ENCODE peak calls at places on chromosome 3, in eight cellular contexts. V is NK-92 treated with Interleukin-12 subunit alpha and Interleukin-12 subunit beta, amount 100 ng/mL, for 24 hours; S is mucosa of gallbladder; L is HEK293T; R is AG04450; C is CD8-positive, alpha-beta memory T cell; A is HFFc6; F is pancreas. W is an unnamed sample.

GRCh38 chr3:21995079-21995607 is 244.1 kb upstream of the ZNF385D start:
- DNase-seq in V (no peak), S (no peak), L (no peak), R (no peak), C (no peak), A (no peak), F (peak), W (no peak)

GRCh38 chr3:66428733-66429132 is 72.1 kb downstream of the LRIG1 start:
- DNase-seq in V (no peak), S (peak), L (no peak), R (peak), C (no peak), A (peak), F (peak), W (peak)

GRCh38 chr3:142947799-142948575 is 15.5 kb downstream of the PAQR9 start:
- DNase-seq in V (no peak), S (no peak), L (no peak), R (no peak), C (no peak), A (no peak), F (no peak), W (no peak)

GRCh38 chr3:15500107-15500724 is 21.3 kb downstream of the COLQ start:
- DNase-seq in V (no peak), S (no peak), L (no peak), R (no peak), C (no peak), A (no peak), F (no peak), W (no peak)

GRCh38 chr3:16319307-16319706 is 54.3 kb downstream of the OXNAD1 start:
- DNase-seq in V (no peak), S (peak), L (peak), R (no peak), C (peak), A (no peak), F (no peak), W (no peak)

GRCh38 chr3:10315101-10315500 is 5.8 kb downstream of the SEC13 start:
- DNase-seq in V (no peak), S (no peak), L (no peak), R (no peak), C (no peak), A (no peak), F (no peak), W (no peak)

GRCh38 chr3:50289130-50289529 is 3.1 kb downstream of the IFRD2 start:
- DNase-seq in V (no peak), S (no peak), L (no peak), R (no peak), C (no peak), A (no peak), F (peak), W (no peak)

GRCh38 chr3:242986-243706 is 46.6 kb downstream of the CHL1 start:
- DNase-seq in V (no peak), S (no peak), L (no peak), R (peak), C (no peak), A (no peak), F (no peak), W (no peak)

GRCh38 chr3:154862265-154862664 is 217.9 kb upstream of the MME start:
- DNase-seq in V (no peak), S (no peak), L (no peak), R (peak), C (no peak), A (no peak), F (no peak), W (peak)

GRCh38 chr3:125349556-125350165 is 25.5 kb downstream of the ZNF148 start:
- DNase-seq in V (no peak), S (no peak), L (no peak), R (no peak), C (no peak), A (no peak), F (no peak), W (no peak)

GRCh38 chr3:179100652-179101051 is 29.0 kb upstream of the ZMAT3 start:
- DNase-seq in V (no peak), S (no peak), L (no peak), R (no peak), C (no peak), A (peak), F (no peak), W (no peak)

GRCh38 chr3:54321515-54321914 is 199.2 kb downstream of the CACNA2D3 start:
- DNase-seq in V (no peak), S (peak), L (no peak), R (no peak), C (no peak), A (no peak), F (no peak), W (no peak)

GRCh38 chr3:149702691-149703426 is 45.0 kb upstream of the WWTR1 start:
- DNase-seq in V (no peak), S (no peak), L (no peak), R (peak), C (no peak), A (peak), F (no peak), W (peak)

GRCh38 chr3:126208618-126209256 is 28.4 kb upstream of the ALDH1L1 start:
- DNase-seq in V (no peak), S (peak), L (no peak), R (peak), C (no peak), A (peak), F (peak), W (peak)

GRCh38 chr3:125990253-125990970 is 21.4 kb downstream of the ROPN1B start:
- DNase-seq in V (peak), S (peak), L (peak), R (peak), C (peak), A (peak), F (peak), W (no peak)

GRCh38 chr3:197949191-197949766 is 711 bp upstream of the RPL35A start:
- DNase-seq in V (no peak), S (no peak), L (no peak), R (no peak), C (no peak), A (no peak), F (no peak), W (no peak)

GRCh38 chr3:180804871-180805430 is 107.5 kb upstream of the FXR1 start:
- DNase-seq in V (no peak), S (no peak), L (peak), R (no peak), C (no peak), A (peak), F (no peak), W (no peak)

GRCh38 chr3:176352716-176353334 is 844.5 kb downstream of the TBL1XR1 start:
- DNase-seq in V (no peak), S (no peak), L (no peak), R (no peak), C (no peak), A (no peak), F (no peak), W (no peak)

GRCh38 chr3:32258869-32259268 is 20.4 kb downstream of the CMTM8 start:
- DNase-seq in V (no peak), S (no peak), L (no peak), R (no peak), C (no peak), A (no peak), F (no peak), W (no peak)

GRCh38 chr3:185680216-185680615 is 94.1 kb downstream of the SENP2 start:
- DNase-seq in V (no peak), S (no peak), L (no peak), R (no peak), C (no peak), A (no peak), F (no peak), W (no peak)

GRCh38 chr3:135516143-135516542 is 449.4 kb upstream of the PPP2R3A start:
- DNase-seq in V (no peak), S (no peak), L (peak), R (no peak), C (no peak), A (peak), F (no peak), W (no peak)

GRCh38 chr3:119524931-119525662 is 26.8 kb downstream of the TIMMDC1 start:
- DNase-seq in V (no peak), S (no peak), L (no peak), R (no peak), C (no peak), A (peak), F (no peak), W (no peak)

GRCh38 chr3:8541486-8541885 is 39.9 kb downstream of the LMCD1 start:
- DNase-seq in V (no peak), S (no peak), L (no peak), R (no peak), C (no peak), A (no peak), F (no peak), W (no peak)

GRCh38 chr3:169363318-169363717 is 300.2 kb downstream of the MECOM start:
- DNase-seq in V (no peak), S (no peak), L (no peak), R (no peak), C (no peak), A (no peak), F (no peak), W (no peak)

GRCh38 chr3:65999606-66000005 is 39.1 kb downstream of the MAGI1 start:
- DNase-seq in V (no peak), S (no peak), L (no peak), R (no peak), C (no peak), A (no peak), F (no peak), W (no peak)

GRCh38 chr3:122921791-122922651 is 105.5 kb downstream of the SEMA5B start:
- DNase-seq in V (no peak), S (no peak), L (peak), R (no peak), C (no peak), A (no peak), F (peak), W (no peak)

GRCh38 chr3:150110097-150110496 is 139.4 kb upstream of the PFN2 start:
- DNase-seq in V (no peak), S (no peak), L (no peak), R (no peak), C (no peak), A (no peak), F (no peak), W (no peak)

GRCh38 chr3:136974670-136975069 is 16.9 kb downstream of the IL20RB start:
- DNase-seq in V (no peak), S (no peak), L (no peak), R (no peak), C (no peak), A (no peak), F (no peak), W (no peak)

GRCh38 chr3:69791111-69791510 is 51.8 kb downstream of the MITF start:
- DNase-seq in V (no peak), S (peak), L (no peak), R (no peak), C (no peak), A (peak), F (no peak), W (no peak)

GRCh38 chr3:186825294-186825821 is 17.2 kb upstream of the ADIPOQ start:
- DNase-seq in V (no peak), S (no peak), L (no peak), R (peak), C (no peak), A (peak), F (peak), W (no peak)

GRCh38 chr3:5799421-5799820 is 611.9 kb downstream of the EDEM1 start:
- DNase-seq in V (no peak), S (no peak), L (no peak), R (no peak), C (no peak), A (no peak), F (no peak), W (no peak)

GRCh38 chr3:43620953-43621405 is 832 bp downstream of the ANO10 start:
- DNase-seq in V (no peak), S (peak), L (no peak), R (no peak), C (no peak), A (peak), F (no peak), W (no peak)

GRCh38 chr3:11238057-11238456 is 34.1 kb upstream of the ATG7 start:
- DNase-seq in V (no peak), S (no peak), L (no peak), R (peak), C (no peak), A (peak), F (no peak), W (peak)

GRCh38 chr3:131075632-131076328 is 49.1 kb downstream of the NEK11 start:
- DNase-seq in V (no peak), S (no peak), L (no peak), R (no peak), C (no peak), A (no peak), F (no peak), W (no peak)

GRCh38 chr3:179015551-179016020 is 56.0 kb downstream of the ZMAT3 start:
- DNase-seq in V (peak), S (peak), L (peak), R (peak), C (peak), A (peak), F (no peak), W (peak)